ENCODE peak calls at places on chromosomes 5 and 9, in four cellular contexts. D is HepG2, S is H1, U is GM12878. Z is an unnamed sample.

GRCh38 chr9:20148416-20148815 is 359.6 kb upstream of the SLC24A2 start:
- DNase-seq in S (no peak), D (no peak), U (no peak), Z (no peak)

GRCh38 chr9:132878695-132879064 is at the start of gene SPACA9:
- DNase-seq in U (no peak), D (no peak), S (peak; percentile 79), Z (peak; percentile 72)

GRCh38 chr5:44332360-44332971 is 56.8 kb downstream of the FGF10 start:
- DNase-seq in S (no peak), D (peak; percentile 17), U (no peak), Z (peak; percentile 10)

GRCh38 chr5:175162036-175162435 is 281.9 kb downstream of the DRD1 start:
- DNase-seq in S (no peak), D (no peak), U (no peak), Z (no peak)

GRCh38 chr9:110996436-110997224 is 41.6 kb downstream of the LPAR1 start:
- DNase-seq in U (no peak), S (no peak), D (no peak), Z (no peak)

GRCh38 chr9:108150736-108151135 is 661.2 kb upstream of the KLF4 start:
- DNase-seq in D (no peak), U (no peak), S (no peak), Z (no peak)

GRCh38 chr5:33890633-33891032 is 1.2 kb downstream of the ADAMTS12 start:
- DNase-seq in U (no peak), S (no peak), D (no peak), Z (peak; percentile 25)

GRCh38 chr9:87310827-87311564 is 186.7 kb upstream of the DAPK1 start:
- DNase-seq in U (no peak), S (no peak), D (no peak), Z (no peak)

GRCh38 chr5:67052034-67052433 is 144.6 kb downstream of the CD180 start:
- DNase-seq in S (no peak), D (no peak), U (no peak), Z (no peak)

GRCh38 chr5:81182396-81183390 is 50.4 kb upstream of the CKMT2 start:
- DNase-seq in U (no peak), D (no peak), S (no peak), Z (no peak)

GRCh38 chr5:154097031-154097430 is 58.3 kb downstream of the MFAP3 start:
- DNase-seq in S (no peak), D (peak; percentile 3), U (no peak), Z (no peak)

GRCh38 chr5:56344594-56344993 is 111.5 kb upstream of the ANKRD55 start:
- DNase-seq in U (no peak), D (no peak), S (no peak), Z (no peak)

GRCh38 chr5:31995011-31995410 is 179.1 kb downstream of the GOLPH3 start:
- DNase-seq in D (no peak), S (no peak), U (peak; percentile 66), Z (no peak)

GRCh38 chr9:121447341-121447834 is 52.3 kb downstream of the GGTA1 start:
- DNase-seq in S (no peak), D (no peak), U (no peak), Z (no peak)

GRCh38 chr9:3732077-3733038 is 206.6 kb upstream of the RFX3 start:
- DNase-seq in U (peak; percentile 64), S (no peak), D (peak; percentile 70), Z (peak; percentile 51)

GRCh38 chr9:119639287-119639955 is 270.2 kb upstream of the BRINP1 start:
- DNase-seq in U (no peak), D (no peak), S (no peak), Z (no peak)

GRCh38 chr5:13613621-13614020 is 330.9 kb downstream of the DNAH5 start:
- DNase-seq in D (no peak), U (no peak), S (no peak), Z (no peak)
- TF ChIP-seq SUZ12 in D (no peak), U (no peak), S (no peak), Z (no peak)

GRCh38 chr9:96150324-96151023 is 151.5 kb downstream of the HSD17B3 start:
- DNase-seq in S (no peak), D (no peak), U (peak; percentile 57), Z (no peak)
- TF ChIP-seq SP1 in S (no peak), D (no peak), U (peak; percentile 19), Z (no peak)

GRCh38 chr5:133667217-133667616 is 54.9 kb upstream of the FSTL4 start:
- DNase-seq in S (no peak), D (no peak), U (no peak), Z (no peak)

GRCh38 chr5:133662578-133662977 is 50.2 kb upstream of the FSTL4 start:
- DNase-seq in U (no peak), S (peak; percentile 27), D (no peak), Z (no peak)

GRCh38 chr5:133663380-133664054 is 51.2 kb upstream of the FSTL4 start:
- DNase-seq in U (no peak), S (peak; percentile 19), D (no peak), Z (no peak)

GRCh38 chr5:133665571-133665970 is 53.2 kb upstream of the FSTL4 start:
- DNase-seq in S (peak; percentile 16), D (no peak), U (no peak), Z (no peak)

DNA sequence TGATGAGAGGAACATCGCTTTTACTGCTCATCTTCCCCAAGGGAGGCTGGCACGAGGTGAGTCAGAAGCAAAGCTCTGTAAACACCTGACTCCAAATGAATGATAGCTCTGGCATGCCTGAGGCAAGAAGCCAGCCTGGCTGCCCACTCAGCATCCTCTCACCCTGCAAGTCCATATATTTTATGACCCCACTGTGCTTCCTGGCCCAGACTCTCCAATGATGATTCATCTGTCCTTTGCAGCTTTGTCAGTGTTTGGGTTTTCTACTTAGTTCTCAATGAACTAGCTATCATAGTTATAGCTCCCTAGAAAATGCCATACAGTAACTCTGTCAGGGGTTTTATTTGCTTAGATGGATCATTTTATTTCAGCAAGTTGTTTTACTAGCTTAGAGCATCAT is 52.1 kb upstream of the FSTL4 start:
- DNase-seq in D (no peak), S (peak; percentile 14), U (no peak), Z (no peak)
- TF ChIP-seq SUZ12 in D (no peak), S (no peak), U (no peak), Z (no peak)

DNA sequence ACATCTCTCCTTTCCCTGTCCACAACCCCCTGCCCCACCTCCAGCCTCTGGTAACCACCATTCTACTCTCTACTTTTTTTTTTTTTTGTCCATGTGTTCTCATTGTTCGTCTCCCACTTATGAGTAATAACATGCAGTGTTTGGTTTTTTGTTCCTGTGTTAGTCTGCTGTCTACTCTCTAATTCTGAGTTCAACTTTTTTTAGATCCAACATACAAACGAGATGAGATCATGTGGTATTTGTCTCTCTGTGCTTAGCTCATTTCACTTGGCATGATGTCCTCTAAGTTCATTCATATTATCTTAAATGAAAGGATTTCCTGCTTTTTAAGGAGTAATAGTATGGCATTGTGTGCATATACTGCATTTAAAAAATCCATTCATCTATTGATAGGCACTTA is 130.9 kb downstream of the NMUR2 start:
- DNase-seq in U (no peak), S (no peak), D (no peak), Z (no peak)
- TF ChIP-seq SP1 in U (no peak), S (no peak), D (no peak), Z (no peak)

GRCh38 chr5:179624841-179625271 is 1.4 kb upstream of the HNRNPH1 start:
- DNase-seq in U (no peak), S (no peak), D (no peak), Z (no peak)
- TF ChIP-seq SUZ12 in U (no peak), S (no peak), D (no peak), Z (no peak)

GRCh38 chr5:129622531-129622930 is 125.4 kb upstream of the MINAR2 start:
- DNase-seq in U (no peak), D (no peak), S (no peak), Z (no peak)
- TF ChIP-seq SP1 in U (no peak), D (no peak), S (no peak), Z (no peak)

DNA sequence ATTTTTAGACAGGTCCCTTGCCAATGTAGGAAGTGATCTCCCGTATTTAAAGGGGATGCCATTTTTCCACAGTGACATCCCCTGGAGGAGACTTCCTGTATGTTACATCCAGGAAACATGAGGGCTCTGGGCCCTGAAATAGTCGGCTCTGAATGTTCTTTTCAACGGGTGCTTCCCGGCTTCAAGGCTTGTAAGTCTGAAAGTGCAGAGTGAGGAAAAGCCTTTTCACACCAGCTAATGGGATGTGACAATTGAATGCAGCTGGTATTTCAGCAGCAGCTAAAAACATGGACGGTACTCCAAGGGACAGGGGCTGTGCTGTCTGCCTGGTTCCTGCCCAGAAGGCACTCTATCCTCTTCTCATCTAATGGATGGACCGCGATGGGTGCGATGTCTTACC is 1.4 kb downstream of the IL9 start:
- DNase-seq in S (no peak), D (no peak), U (no peak), Z (no peak)
- TF ChIP-seq SUZ12 in S (no peak), D (no peak), U (no peak), Z (no peak)

GRCh38 chr5:167916261-167916660 is 375.2 kb upstream of the WWC1 start:
- DNase-seq in D (no peak), S (no peak), U (no peak), Z (no peak)
- TF ChIP-seq SP1 in D (no peak), S (no peak), U (no peak), Z (no peak)

GRCh38 chr5:91332267-91333044 is 50.7 kb downstream of the ARRDC3 start:
- DNase-seq in U (no peak), S (no peak), D (peak; percentile 78), Z (no peak)
- TF ChIP-seq SUZ12 in U (no peak), S (no peak), D (no peak), Z (no peak)

GRCh38 chr5:131381011-131381410 is 117.2 kb downstream of the CDC42SE2 start:
- DNase-seq in U (no peak), D (no peak), S (no peak), Z (no peak)

GRCh38 chr5:131377785-131378325 is 114.0 kb downstream of the CDC42SE2 start:
- DNase-seq in U (no peak), D (no peak), S (no peak), Z (no peak)

GRCh38 chr5:131379723-131380122 is 115.9 kb downstream of the CDC42SE2 start:
- DNase-seq in D (peak; percentile 83), S (no peak), U (peak; percentile 75), Z (no peak)

GRCh38 chr5:131381792-131382191 is 117.9 kb downstream of the CDC42SE2 start:
- DNase-seq in S (no peak), D (no peak), U (peak; percentile 71), Z (no peak)

GRCh38 chr5:131379071-131379538 is 115.3 kb downstream of the CDC42SE2 start:
- DNase-seq in U (no peak), S (no peak), D (peak; percentile 26), Z (no peak)
- TF ChIP-seq SP1 in U (no peak), S (no peak), D (no peak), Z (no peak)

Z was measured in HEK293T.